ENCODE peak calls at places on chromosomes 1 and 21, in six cellular contexts. V is activated effector memory CD4-positive, alpha-beta T cell treated with anti-CD3 and anti-CD28 coated beads, Interleukin-2, amount 50 U/mL, for 16 hours; B is keratinocyte; R is GM04504; A is epithelial cell of prostate; M is activated T-cell treated with anti-CD3 and anti-CD28 coated beads, Interleukin-2, amount 50 U/mL, for 72 hours. D is an unnamed sample.

GRCh38 chr1:41366428-41367101 is 5.3 kb downstream of the FOXO6 start:
- DNase-seq in V (peak), R (no peak), M (peak), B (no peak), A (no peak), D (no peak)

GRCh38 chr1:104989012-104989411 is 1239.3 kb downstream of the AMY1C start:
- DNase-seq in R (no peak), A (no peak), V (no peak), M (no peak), B (no peak), D (no peak)

GRCh38 chr1:13832100-13832499 is 132.1 kb downstream of the PRDM2 start:
- DNase-seq in V (no peak), B (no peak), A (no peak), M (no peak), R (no peak), D (no peak)

GRCh38 chr1:202200112-202200548 is 6.5 kb downstream of the LGR6 start:
- DNase-seq in V (no peak), B (peak), R (no peak), M (no peak), A (no peak), D (no peak)

GRCh38 chr1:103372866-103373265 is 152.6 kb upstream of the RNPC3 start:
- DNase-seq in B (no peak), A (no peak), R (no peak), V (no peak), M (no peak), D (no peak)

GRCh38 chr1:203268901-203269653 is 36.2 kb upstream of the BTG2 start:
- DNase-seq in B (no peak), R (peak), M (peak), A (no peak), V (no peak), D (no peak)

GRCh38 chr1:65083263-65083896 is 64.6 kb upstream of the AK4 start:
- DNase-seq in R (no peak), V (no peak), A (no peak), B (no peak), M (no peak), D (no peak)

GRCh38 chr1:187471555-187471954 is 642.8 kb downstream of the PLA2G4A start:
- DNase-seq in B (no peak), A (no peak), V (no peak), R (peak), M (no peak), D (no peak)

GRCh38 chr1:21278208-21278861 is 11.9 kb downstream of the ECE1 start:
- DNase-seq in B (no peak), R (no peak), M (no peak), A (no peak), V (no peak), D (no peak)

GRCh38 chr1:11483581-11484320 is 4.8 kb downstream of the DISP3 start:
- DNase-seq in V (no peak), B (no peak), A (no peak), R (no peak), M (no peak), D (no peak)

GRCh38 chr21:16196521-16197208 is 466.9 kb downstream of the USP25 start:
- DNase-seq in A (no peak), M (no peak), V (no peak), B (no peak), R (no peak), D (no peak)

GRCh38 chr21:35257413-35257812 is 208.3 kb upstream of the RUNX1 start:
- DNase-seq in R (peak), B (no peak), M (peak), V (no peak), A (peak), D (no peak)

GRCh38 chr1:236848274-236848925 is 53.3 kb downstream of the MTR start:
- DNase-seq in M (no peak), V (no peak), R (no peak), B (no peak), A (no peak), D (no peak)

GRCh38 chr1:152657677-152658076 is 5.5 kb upstream of the LCE2D start:
- DNase-seq in A (no peak), V (no peak), R (no peak), B (no peak), M (no peak), D (no peak)

GRCh38 chr1:53738205-53739108 is 507 bp downstream of the GLIS1 start:
- DNase-seq in B (no peak), M (peak), A (no peak), R (no peak), V (no peak), D (no peak)

GRCh38 chr1:171901245-171901644 is 59.9 kb downstream of the DNM3 start:
- DNase-seq in B (no peak), R (no peak), V (no peak), A (no peak), M (no peak), D (no peak)

GRCh38 chr1:203907901-203908300 is 46.5 kb downstream of the SNRPE start:
- DNase-seq in R (no peak), A (no peak), B (no peak), M (no peak), V (no peak), D (no peak)

GRCh38 chr1:240312872-240313271 is 221.2 kb downstream of the FMN2 start:
- DNase-seq in R (peak), A (no peak), V (no peak), B (no peak), M (no peak), D (no peak)

D was measured in left lung.